ENCODE peak calls at places on chromosomes 6 and 20, in four cellular contexts. I is choroid plexus epithelial cell; A is activated CD8-positive, alpha-beta memory T cell treated with anti-CD3 and anti-CD28 coated beads for 4 hours; Y is ovary. W is an unnamed sample.

GRCh38 chr6:1901556-1901955 is 291.8 kb downstream of the FOXC1 start:
- DNase-seq in Y (no peak), A (no peak), I (peak; percentile 30), W (no peak)

GRCh38 chr6:126280287-126280686 is 59.6 kb upstream of the CENPW start:
- DNase-seq in Y (no peak), I (no peak), A (no peak), W (no peak)

GRCh38 chr6:119037941-119038623 is 40.4 kb downstream of the FAM184A start:
- DNase-seq in I (no peak), Y (no peak), A (no peak), W (no peak)

GRCh38 chr20:34143951-34144350 is 31.9 kb upstream of the EIF2S2 start:
- DNase-seq in A (no peak), Y (no peak), I (peak; percentile 18), W (no peak)

GRCh38 chr20:37920270-37920669 is 17.3 kb downstream of the VSTM2L start:
- DNase-seq in Y (no peak), I (no peak), A (no peak), W (no peak)

GRCh38 chr6:34021839-34022190 is 124.1 kb downstream of the GRM4 start:
- DNase-seq in Y (no peak), A (no peak), I (no peak), W (no peak)

GRCh38 chr20:33015114-33015491 is 7.6 kb downstream of the BPIFB2 start:
- DNase-seq in A (no peak), I (no peak), Y (no peak), W (no peak)

GRCh38 chr6:624979-625378 is 31.9 kb downstream of the HUS1B start:
- DNase-seq in I (peak; percentile 70), A (no peak), Y (no peak), W (no peak)

GRCh38 chr6:13425971-13426931 is 61.1 kb downstream of the GFOD1 start:
- DNase-seq in Y (no peak), I (peak; percentile 45), A (no peak), W (no peak)

GRCh38 chr6:63351995-63352586 is 32.3 kb upstream of the LGSN start:
- DNase-seq in I (peak; percentile 83), Y (no peak), A (no peak), W (no peak)

GRCh38 chr20:53857723-53858236 is 212.6 kb downstream of the BCAS1 start:
- DNase-seq in Y (no peak), A (no peak), I (no peak), W (no peak)

GRCh38 chr6:4727671-4728435 is 48.4 kb upstream of the CDYL start:
- DNase-seq in A (no peak), Y (no peak), I (no peak), W (no peak)

GRCh38 chr6:152338335-152339125 is 298.6 kb downstream of the SYNE1 start:
- DNase-seq in A (no peak), Y (peak; percentile 77), I (peak; percentile 64), W (no peak)